ENCODE peak calls at places on chromosomes 2 and 18, in ten cellular contexts. K is left ventricle myocardium superior; D is stimulated activated naive B cell treated with anti-CD40 and anti-IgM and Interleukin-4, amounts not matched to agents 10 μg/mL and 1 μg/mL and 100 μg/mL, for 72 hours; Q is cardiac fibroblast; O is mucosa of descending colon; A is CD4-positive, alpha-beta T cell; V is cardiac muscle cell; W is WTC11; H is RCC 7860; J is GM12864. Z is an unnamed sample.

GRCh38 chr2:229202646-229203045 is 68.4 kb downstream of the PID1 start:
- DNase-seq in D (no peak), J (no peak), W (no peak), A (no peak), Q (no peak), V (no peak), K (no peak), O (no peak), H (no peak), Z (no peak)

GRCh38 chr2:211439011-211439410 is 882.6 kb downstream of the CPS1 start:
- DNase-seq in W (no peak), K (no peak), Q (no peak), D (no peak), H (no peak), J (no peak), O (no peak), V (no peak), A (no peak), Z (no peak)

GRCh38 chr2:239008004-239008403 is 160.1 kb downstream of the TWIST2 start:
- DNase-seq in V (no peak), A (no peak), K (no peak), O (no peak), W (no peak), Q (no peak), J (no peak), H (no peak), D (no peak), Z (no peak)

GRCh38 chr2:23042176-23042909 is 342.6 kb upstream of the KLHL29 start:
- DNase-seq in V (no peak), H (no peak), D (no peak), J (no peak), Q (peak; percentile 29), W (no peak), K (no peak), A (no peak), O (no peak), Z (no peak)

GRCh38 chr2:172458561-172459124 is 31.3 kb downstream of the ITGA6 start:
- DNase-seq in D (no peak), J (no peak), K (no peak), A (no peak), Q (no peak), O (no peak), V (no peak), H (no peak), W (no peak), Z (no peak)

GRCh38 chr2:42813773-42814172 is 21.4 kb upstream of the HAAO start:
- DNase-seq in V (no peak), W (no peak), Q (no peak), J (no peak), H (no peak), A (no peak), D (no peak), O (no peak), K (no peak), Z (no peak)

GRCh38 chr2:26612522-26613240 is 28.5 kb downstream of the CIB4 start:
- DNase-seq in D (no peak), A (no peak), W (no peak), Q (no peak), O (no peak), J (no peak), H (no peak), K (peak; percentile 74), V (no peak), Z (no peak)

GRCh38 chr18:1048048-1048447 is 143.4 kb downstream of the ADCYAP1 start:
- DNase-seq in J (no peak), V (no peak), Q (peak; percentile 5), H (no peak), W (no peak), D (no peak), O (no peak), K (no peak), A (no peak), Z (no peak)

GRCh38 chr18:2997846-2998599 is 14.9 kb downstream of the LPIN2 start:
- DNase-seq in H (no peak), D (no peak), W (no peak), K (no peak), A (no peak), V (peak; percentile 51), Q (no peak), O (no peak), J (no peak), Z (no peak)

Z was measured in T-helper 1 cell.